ENCODE peak calls at places on chromosomes 5 and 9, in five cellular contexts. One of them, this sample, is unnamed.
A peak's percentile ranks its signal among the peaks of the same experiment; 100 is the strongest.

GRCh38 chr5:115170128-115170923 is 618 bp upstream of the TRIM36 start:
- DNase-seq in pancreas: peak; percentile 66
- DNase-seq in psoas muscle: no peak
- DNase-seq in spleen: peak; percentile 85
- DNase-seq in ovary: peak; percentile 18
- DNase-seq in this sample: no peak

GRCh38 chr5:42641321-42642005 is 115.2 kb upstream of the CCDC152 start:
- DNase-seq in psoas muscle: no peak
- DNase-seq in ovary: no peak
- DNase-seq in pancreas: no peak
- DNase-seq in spleen: no peak
- DNase-seq in this sample: no peak

GRCh38 chr5:26148569-26149107 is 889.7 kb downstream of the CDH9 start:
- DNase-seq in ovary: no peak
- DNase-seq in pancreas: no peak
- DNase-seq in spleen: peak; percentile 51
- DNase-seq in psoas muscle: no peak
- DNase-seq in this sample: no peak

GRCh38 chr9:75088646-75089368 is 493 bp downstream of the OSTF1 start:
- DNase-seq in ovary: peak; percentile 30
- DNase-seq in spleen: peak; percentile 94
- DNase-seq in pancreas: peak; percentile 65
- DNase-seq in psoas muscle: peak; percentile 71
- DNase-seq in this sample: peak; percentile 65

GRCh38 chr5:178113141-178113787 is at the start of gene N4BP3:
- DNase-seq in psoas muscle: peak; percentile 65
- DNase-seq in spleen: peak; percentile 92
- DNase-seq in ovary: peak; percentile 31
- DNase-seq in pancreas: peak; percentile 86
- DNase-seq in this sample: peak; percentile 18

GRCh38 chr5:180070726-180071417 is 687 bp downstream of the RNF130 start:
- DNase-seq in ovary: no peak
- DNase-seq in psoas muscle: no peak
- DNase-seq in spleen: no peak
- DNase-seq in pancreas: no peak
- DNase-seq in this sample: peak; percentile 62

GRCh38 chr9:99340281-99340680 is 118.2 kb downstream of the SEC61B start:
- DNase-seq in psoas muscle: no peak
- DNase-seq in spleen: no peak
- DNase-seq in ovary: no peak
- DNase-seq in pancreas: no peak
- DNase-seq in this sample: peak; percentile 19

GRCh38 chr5:157857821-157858526 is 971 bp downstream of the CLINT1 start:
- DNase-seq in ovary: no peak
- DNase-seq in spleen: no peak
- DNase-seq in psoas muscle: no peak
- DNase-seq in pancreas: no peak
- DNase-seq in this sample: peak; percentile 17

DNA sequence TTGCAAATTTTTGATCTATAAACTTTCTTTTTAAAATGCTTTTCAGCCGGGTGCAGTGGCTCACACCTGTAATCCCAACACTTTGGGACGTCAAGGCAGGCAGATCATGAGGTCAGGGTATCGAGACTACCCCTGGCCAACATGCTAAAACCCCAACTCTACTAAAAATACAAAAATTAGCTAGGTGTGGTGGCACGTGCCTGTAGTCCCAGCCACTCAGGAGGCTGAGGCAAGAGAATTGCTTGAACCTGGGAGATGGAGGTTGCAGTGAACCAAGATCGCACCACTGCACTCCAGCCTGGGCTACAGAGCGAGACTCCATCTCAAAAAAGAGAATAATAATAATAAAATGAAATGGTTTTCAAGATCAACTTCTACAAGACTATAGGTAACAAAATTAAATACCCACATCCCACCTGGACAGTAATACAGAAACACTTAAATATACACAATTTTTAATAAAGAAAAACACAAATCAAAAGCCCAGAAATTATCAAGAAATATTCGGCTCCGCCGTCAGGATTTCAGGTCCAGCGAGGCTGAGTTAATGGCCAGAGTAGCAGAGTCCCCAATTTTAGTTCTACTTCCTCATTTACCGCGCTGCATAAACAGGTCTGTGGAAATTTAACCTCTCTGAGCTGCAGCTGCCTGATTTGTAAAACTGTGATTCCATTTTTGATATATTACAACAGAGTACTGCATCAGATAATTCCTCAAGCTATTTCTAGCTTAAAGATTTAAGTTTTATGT is 4.0 kb downstream of the TUT7 start:
- DNase-seq in psoas muscle: no peak
- DNase-seq in pancreas: no peak
- DNase-seq in ovary: no peak
- DNase-seq in spleen: no peak
- DNase-seq in this sample: no peak
- H3K4me1 ChIP-seq in psoas muscle: peaks cover 63% of the 10 kb centered on the region
- H3K4me1 ChIP-seq in pancreas: peaks cover 56% of the 10 kb centered on the region
- H3K4me1 ChIP-seq in ovary: peaks cover 13% of the 10 kb centered on the region
- H3K4me1 ChIP-seq in spleen: peaks cover 79% of the 10 kb centered on the region
- H3K4me1 ChIP-seq in this sample: peaks cover 5% of the 10 kb centered on the region

GRCh38 chr9:87336407-87336806 is 161.3 kb upstream of the DAPK1 start:
- DNase-seq in pancreas: no peak
- DNase-seq in psoas muscle: no peak
- DNase-seq in ovary: no peak
- DNase-seq in spleen: no peak
- DNase-seq in this sample: peak; percentile 10
- TF ChIP-seq CTCF in pancreas: no peak
- TF ChIP-seq CTCF in psoas muscle: no peak
- TF ChIP-seq CTCF in ovary: no peak
- TF ChIP-seq CTCF in spleen: no peak
- TF ChIP-seq CTCF in this sample: no peak

GRCh38 chr9:127537792-127538191 is 74.3 kb upstream of the STXBP1 start:
- DNase-seq in spleen: no peak
- DNase-seq in ovary: no peak
- DNase-seq in psoas muscle: no peak
- DNase-seq in pancreas: no peak
- DNase-seq in this sample: no peak
- H3K4me1 ChIP-seq in spleen: no peaks in the 10 kb centered on the region
- H3K4me1 ChIP-seq in ovary: peaks cover 37% of the 10 kb centered on the region
- H3K4me1 ChIP-seq in psoas muscle: peaks cover 7% of the 10 kb centered on the region
- H3K4me1 ChIP-seq in pancreas: peaks cover 57% of the 10 kb centered on the region
- H3K4me1 ChIP-seq in this sample: peaks cover 74% of the 10 kb centered on the region

GRCh38 chr9:114112325-114112724 is 13.2 kb upstream of the KIF12 start:
- DNase-seq in spleen: peak; percentile 36
- DNase-seq in pancreas: no peak
- DNase-seq in psoas muscle: no peak
- DNase-seq in ovary: no peak
- DNase-seq in this sample: no peak

GRCh38 chr9:114109106-114109505 is 10.0 kb upstream of the KIF12 start:
- DNase-seq in pancreas: no peak
- DNase-seq in psoas muscle: no peak
- DNase-seq in spleen: peak; percentile 28
- DNase-seq in ovary: no peak
- DNase-seq in this sample: no peak

GRCh38 chr9:114108016-114108833 is 9.1 kb upstream of the KIF12 start:
- DNase-seq in pancreas: peak; percentile 94
- DNase-seq in psoas muscle: peak; percentile 71
- DNase-seq in ovary: peak; percentile 55
- DNase-seq in spleen: peak; percentile 82
- DNase-seq in this sample: peak; percentile 71

GRCh38 chr9:114107286-114108001 is 8.4 kb upstream of the KIF12 start:
- DNase-seq in psoas muscle: no peak
- DNase-seq in ovary: no peak
- DNase-seq in spleen: peak; percentile 14
- DNase-seq in pancreas: no peak
- DNase-seq in this sample: no peak

GRCh38 chr9:114110180-114110579 is 11.1 kb upstream of the KIF12 start:
- DNase-seq in spleen: no peak
- DNase-seq in psoas muscle: no peak
- DNase-seq in pancreas: no peak
- DNase-seq in ovary: no peak
- DNase-seq in this sample: peak; percentile 45
- TF ChIP-seq CTCF in spleen: no peak
- TF ChIP-seq CTCF in psoas muscle: no peak
- TF ChIP-seq CTCF in pancreas: no peak
- TF ChIP-seq CTCF in ovary: no peak
- TF ChIP-seq CTCF in this sample: no peak

GRCh38 chr9:127771570-127772189 is 6.8 kb downstream of the SH2D3C start:
- DNase-seq in spleen: no peak
- DNase-seq in pancreas: no peak
- DNase-seq in psoas muscle: no peak
- DNase-seq in ovary: no peak
- DNase-seq in this sample: no peak

GRCh38 chr9:127773245-127773644 is 5.2 kb downstream of the SH2D3C start:
- DNase-seq in psoas muscle: no peak
- DNase-seq in pancreas: no peak
- DNase-seq in ovary: no peak
- DNase-seq in spleen: no peak
- DNase-seq in this sample: no peak

GRCh38 chr9:127776195-127776918 is 2.1 kb downstream of the SH2D3C start:
- DNase-seq in ovary: no peak
- DNase-seq in psoas muscle: no peak
- DNase-seq in pancreas: no peak
- DNase-seq in spleen: peak; percentile 93
- DNase-seq in this sample: no peak

GRCh38 chr9:127772603-127773002 is 5.9 kb downstream of the SH2D3C start:
- DNase-seq in spleen: no peak
- DNase-seq in ovary: no peak
- DNase-seq in psoas muscle: no peak
- DNase-seq in pancreas: no peak
- DNase-seq in this sample: no peak

DNA sequence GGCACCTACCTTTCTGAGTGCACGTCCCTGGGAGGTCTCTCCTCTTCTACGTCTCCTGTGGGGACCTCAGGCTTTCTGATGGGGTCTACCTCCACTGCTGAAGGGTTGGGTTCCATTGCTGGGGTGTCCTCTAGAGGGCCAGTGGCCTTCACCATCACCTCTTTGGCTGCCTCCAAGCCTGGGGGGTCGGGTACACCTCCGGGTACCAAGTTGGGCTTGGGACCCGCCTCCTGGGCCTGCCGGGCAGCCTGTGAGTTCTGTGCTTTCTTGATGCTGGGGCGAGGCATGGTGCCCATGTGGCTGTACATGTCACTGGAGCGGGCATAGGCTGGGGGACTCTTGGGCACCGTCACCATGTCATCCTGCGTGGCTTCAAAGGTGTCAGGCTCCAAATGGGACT is 4.5 kb downstream of the SH2D3C start:
- DNase-seq in pancreas: no peak
- DNase-seq in psoas muscle: no peak
- DNase-seq in ovary: no peak
- DNase-seq in spleen: peak; percentile 75
- DNase-seq in this sample: no peak
- H3K4me1 ChIP-seq in pancreas: peaks cover 8% of the 10 kb centered on the region
- H3K4me1 ChIP-seq in psoas muscle: peaks cover 6% of the 10 kb centered on the region
- H3K4me1 ChIP-seq in ovary: peaks cover 7% of the 10 kb centered on the region
- H3K4me1 ChIP-seq in spleen: peaks cover 37% of the 10 kb centered on the region
- H3K4me1 ChIP-seq in this sample: peaks cover 2% of the 10 kb centered on the region

This sample was measured in fibroblast of lung.